ENCODE peak calls at places on chromosomes 1 and 21, in four cellular contexts. Y is HepG2, K is GM12878, U is H1. T is an unnamed sample. For H3K4me1, the result is how much of the 10 kb centered on the place peaks cover.

GRCh38 chr1:110513511-110513910 is 5.5 kb downstream of the KCNA10 start:
- DNase-seq in K (no peak), U (peak), Y (no peak), T (peak)

GRCh38 chr21:37496972-37497371 is 130.4 kb downstream of the DYRK1A start:
- DNase-seq in K (no peak), Y (no peak), U (no peak), T (no peak)

GRCh38 chr21:36518883-36519492 is 39.1 kb upstream of the CLDN14 start:
- DNase-seq in U (no peak), Y (no peak), K (no peak), T (no peak)

GRCh38 chr1:198492872-198493271 is 47.6 kb downstream of the ATP6V1G3 start:
- DNase-seq in K (no peak), U (no peak), Y (no peak), T (no peak)

GRCh38 chr1:174222166-174222949 is 63.0 kb downstream of the RABGAP1L start:
- DNase-seq in Y (no peak), K (no peak), U (no peak), T (no peak)

GRCh38 chr1:195345149-195345548 is 1263.1 kb downstream of the KCNT2 start:
- DNase-seq in K (no peak), Y (peak), U (peak), T (peak)

GRCh38 chr1:116921937-116922336 is 12.2 kb downstream of the PTGFRN start:
- DNase-seq in K (no peak), Y (no peak), U (no peak), T (no peak)

GRCh38 chr1:116916533-116917460 is 7.1 kb downstream of the PTGFRN start:
- DNase-seq in K (no peak), U (no peak), Y (peak), T (no peak)

GRCh38 chr1:94068831-94069648 is 51.9 kb downstream of the ABCA4 start:
- DNase-seq in Y (peak), K (no peak), U (no peak), T (no peak)

GRCh38 chr1:232952514-232953175 is 2.2 kb downstream of the NTPCR start:
- DNase-seq in K (peak), Y (peak), U (peak), T (peak)

GRCh38 chr1:155134858-155135415 is 715 bp upstream of the SLC50A1 start:
- DNase-seq in K (no peak), Y (peak), U (no peak), T (no peak)

GRCh38 chr1:19337289-19337688 is 25.2 kb downstream of the SLC66A1 start:
- DNase-seq in U (no peak), K (no peak), Y (no peak), T (no peak)

GRCh38 chr1:147246910-147247655 is 4.6 kb downstream of the CHD1L start:
- DNase-seq in U (no peak), Y (no peak), K (no peak), T (no peak)

GRCh38 chr1:151325231-151325630 is 2.0 kb downstream of the PI4KB start:
- DNase-seq in K (no peak), U (no peak), Y (no peak), T (no peak)

GRCh38 chr1:66540434-66541032 is 6.6 kb downstream of the SGIP1 start:
- DNase-seq in K (no peak), U (no peak), Y (no peak), T (peak)

GRCh38 chr1:2416403-2416802 is 4.0 kb upstream of the PEX10 start:
- DNase-seq in U (no peak), K (no peak), Y (no peak), T (no peak)

GRCh38 chr1:115679141-115679611 is 37.4 kb downstream of the VANGL1 start:
- DNase-seq in K (no peak), U (no peak), Y (no peak), T (no peak)

GRCh38 chr1:180627411-180627810 is 4.4 kb upstream of the XPR1 start:
- DNase-seq in U (no peak), Y (no peak), K (no peak), T (no peak)

GRCh38 chr1:46735708-46736324 is 16.9 kb upstream of the EFCAB14 start:
- DNase-seq in Y (peak), K (no peak), U (no peak), T (peak)

GRCh38 chr1:93619507-93620168 is 62.0 kb downstream of the BCAR3 start:
- DNase-seq in K (no peak), Y (no peak), U (no peak), T (no peak)

DNA sequence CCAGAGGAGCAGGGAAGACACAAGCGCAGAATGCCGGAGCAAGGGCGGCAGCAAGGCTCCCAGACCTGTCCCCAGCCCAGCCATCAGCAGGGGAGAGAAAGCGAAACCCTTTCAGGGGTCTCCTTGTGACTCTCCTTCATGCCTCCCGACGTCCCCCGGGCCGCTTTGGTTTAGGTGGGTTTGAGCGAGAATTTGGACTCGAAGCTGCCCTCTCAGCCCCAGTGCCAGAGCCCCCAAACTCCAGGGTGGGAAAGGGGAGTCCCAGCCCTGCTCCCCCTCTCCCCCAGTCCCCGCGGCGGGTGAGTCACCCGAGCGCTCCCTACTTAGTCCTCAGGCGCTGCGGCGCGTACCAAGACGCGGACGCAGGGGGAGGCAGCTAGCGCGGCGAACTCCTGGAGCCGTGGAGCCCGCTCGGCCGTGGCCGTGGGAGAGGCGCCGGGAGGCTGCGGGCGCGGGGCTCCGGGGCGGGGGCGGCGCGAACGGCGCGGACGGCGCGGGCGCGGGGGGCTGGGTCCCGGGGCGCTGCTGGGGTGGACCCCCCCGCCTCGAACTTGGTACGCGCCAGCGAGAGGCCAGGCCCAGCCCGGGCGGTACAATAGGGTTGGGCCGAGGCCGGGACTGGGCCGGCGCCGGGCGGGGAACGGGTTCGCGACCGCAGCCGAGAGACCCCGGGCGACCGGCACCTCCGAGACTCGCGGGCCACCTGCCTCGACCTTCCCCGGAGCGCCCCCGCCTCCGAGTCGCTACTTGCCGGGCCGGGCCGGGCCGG is at the start of gene MAP7D1:
- DNase-seq in U (no peak), K (no peak), Y (peak), T (peak)
- H3K4me1 ChIP-seq in U (under half), K (under half), Y (half or more), T (under half)

DNA sequence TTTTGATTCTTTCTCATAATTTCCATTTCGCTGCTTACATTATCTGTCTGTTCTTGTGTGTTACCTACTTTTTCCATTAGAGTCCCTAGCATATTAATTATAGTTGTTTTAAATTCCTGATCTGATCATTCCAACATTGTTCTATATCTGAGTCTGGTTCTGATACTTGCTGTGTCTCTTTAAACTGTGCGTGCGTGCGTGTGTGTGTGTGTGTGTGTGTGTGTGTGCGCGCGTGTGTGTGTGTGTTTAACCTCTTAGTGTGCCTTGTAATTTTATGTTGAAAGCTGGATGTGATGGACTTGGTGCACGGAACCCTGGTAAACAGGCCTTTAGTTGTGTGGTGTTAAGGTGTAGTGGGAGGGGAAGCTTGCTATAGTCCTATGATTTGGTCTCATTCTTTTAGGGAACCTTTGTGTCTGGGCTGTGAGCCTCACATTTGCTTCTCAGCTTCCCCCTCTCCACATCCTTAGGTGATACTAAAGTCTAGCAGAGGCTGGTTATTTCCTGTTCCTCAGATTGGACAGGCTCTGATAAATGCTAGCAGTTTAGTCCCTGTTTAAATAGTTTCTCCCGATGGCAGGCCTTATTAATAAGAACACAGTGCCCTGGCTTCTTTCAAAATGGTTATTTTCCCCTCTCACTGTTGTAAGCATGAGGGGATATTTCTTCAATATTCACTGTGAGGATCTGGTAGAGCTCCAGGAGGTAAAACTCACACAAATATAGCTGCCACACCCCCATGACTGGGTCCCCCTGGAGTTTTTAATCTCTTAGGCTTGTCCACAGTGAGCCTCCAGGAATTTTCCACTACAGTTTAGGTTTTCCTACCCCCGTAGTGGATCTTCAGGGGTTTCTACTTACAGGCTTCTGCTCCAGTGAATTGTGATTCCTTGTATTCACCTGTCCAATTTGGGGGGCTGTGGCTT is 118.3 kb downstream of the GALNT2 start:
- DNase-seq in K (no peak), U (no peak), Y (no peak), T (no peak)
- TF ChIP-seq SUZ12 in K (no peak), U (no peak), Y (no peak), T (no peak)

DNA sequence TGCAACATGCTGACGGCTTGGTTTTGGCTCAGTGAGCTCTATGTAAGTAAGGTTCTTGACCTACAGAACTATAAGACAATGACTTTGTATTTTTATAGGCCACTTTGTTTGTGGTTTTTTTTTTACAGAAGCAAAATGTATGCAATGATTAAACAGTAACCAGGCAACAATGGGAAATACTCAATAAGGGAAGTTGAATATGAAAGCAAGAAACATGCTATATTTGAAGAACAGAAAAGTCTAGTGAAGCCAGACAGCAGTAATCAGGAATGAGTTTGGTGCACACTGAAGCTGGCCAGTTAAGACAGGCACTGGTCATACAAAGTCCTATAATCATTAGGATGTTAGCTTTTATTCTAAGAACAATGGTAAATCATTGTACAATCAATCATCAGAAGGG is 1926.8 kb downstream of the NCAM2 start:
- DNase-seq in Y (no peak), K (no peak), U (no peak), T (no peak)
- H3K4me1 ChIP-seq in Y (under half), K (under half), U (under half), T (under half)

GRCh38 chr1:92087542-92087941 is 7.4 kb downstream of the BTBD8 start:
- DNase-seq in K (no peak), U (no peak), Y (no peak), T (no peak)
- TF ChIP-seq SUZ12 in K (no peak), U (no peak), Y (no peak), T (no peak)

GRCh38 chr1:169893645-169894423 is at the start of gene SCYL3:
- DNase-seq in Y (peak), U (peak), K (peak), T (peak)
- H3K4me1 ChIP-seq in Y (under half), U (under half), K (under half), T (under half)

GRCh38 chr1:227926216-227926791 is 21.4 kb downstream of the WNT9A start:
- DNase-seq in Y (no peak), K (no peak), U (no peak), T (no peak)

GRCh38 chr1:227927971-227928741 is 19.6 kb downstream of the WNT9A start:
- DNase-seq in Y (no peak), K (no peak), U (no peak), T (no peak)

GRCh38 chr1:227926896-227927885 is 20.5 kb downstream of the WNT9A start:
- DNase-seq in Y (no peak), K (no peak), U (no peak), T (no peak)

GRCh38 chr1:227929746-227930472 is 17.8 kb downstream of the WNT9A start:
- DNase-seq in U (no peak), K (no peak), Y (no peak), T (no peak)

GRCh38 chr1:227928811-227929375 is 18.8 kb downstream of the WNT9A start:
- DNase-seq in K (no peak), U (no peak), Y (no peak), T (no peak)
- TF ChIP-seq SUZ12 in K (no peak), U (no peak), Y (no peak), T (no peak)

GRCh38 chr1:164651378-164651951 is 92.5 kb downstream of the PBX1 start:
- DNase-seq in U (no peak), Y (no peak), K (no peak), T (no peak)
- H3K4me1 ChIP-seq in U (under half), Y (under half), K (under half), T (under half)

GRCh38 chr1:204384636-204385354 is 25.1 kb upstream of the PLEKHA6 start:
- DNase-seq in Y (no peak), U (no peak), K (no peak), T (no peak)
- TF ChIP-seq SUZ12 in Y (no peak), U (no peak), K (no peak), T (no peak)

DNA sequence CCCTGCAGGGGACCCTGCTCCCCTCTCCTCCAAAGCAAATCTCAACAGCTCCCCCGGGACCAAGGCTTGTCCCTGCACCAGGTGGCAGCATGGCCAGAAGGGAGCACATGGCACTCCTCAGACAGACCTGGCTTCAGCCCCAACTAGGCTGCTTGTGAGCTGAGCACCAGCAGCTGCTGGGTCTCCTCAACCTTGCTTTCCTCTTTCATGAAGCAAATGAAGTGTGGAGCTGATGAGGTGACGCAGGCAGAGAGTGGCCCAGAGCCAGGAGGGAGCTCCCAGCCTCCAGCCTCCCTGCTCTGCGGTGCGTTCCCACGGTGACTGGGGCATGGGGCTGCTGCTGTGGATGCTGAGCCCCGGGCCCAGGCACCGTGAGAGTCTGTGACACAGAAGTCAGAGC is 34.0 kb downstream of the MEGF6 start:
- DNase-seq in Y (no peak), U (no peak), K (no peak), T (no peak)
- H3K4me1 ChIP-seq in Y (under half), U (under half), K (under half), T (under half)

GRCh38 chr1:36925251-36925650 is 109.1 kb downstream of the GRIK3 start:
- DNase-seq in Y (no peak), K (no peak), U (no peak), T (no peak)

GRCh38 chr1:36922071-36922470 is 112.2 kb downstream of the GRIK3 start:
- DNase-seq in Y (no peak), K (no peak), U (no peak), T (no peak)

GRCh38 chr1:36920801-36921405 is 113.4 kb downstream of the GRIK3 start:
- DNase-seq in Y (no peak), U (no peak), K (no peak), T (no peak)

GRCh38 chr1:36922593-36923251 is 111.6 kb downstream of the GRIK3 start:
- DNase-seq in Y (no peak), U (no peak), K (no peak), T (no peak)

GRCh38 chr1:36924282-36924791 is 110.0 kb downstream of the GRIK3 start:
- DNase-seq in U (peak), K (no peak), Y (peak), T (peak)
- TF ChIP-seq SUZ12 in U (no peak), K (no peak), Y (no peak), T (no peak)